ENCODE peak calls at places on chromosome 15, in nine cellular contexts. B, U, W, T, X, A, R, Q and M are unnamed samples.

GRCh38 chr15:41001524-41001923 is 48.3 kb downstream of the CHAC1 start:
- DNase-seq in W (no peak), X (no peak), U (no peak), R (no peak), A (no peak), Q (peak), T (no peak), B (no peak), M (no peak)

GRCh38 chr15:48413304-48413703 is 82.1 kb downstream of the DUT start:
- DNase-seq in B (no peak), T (no peak), U (no peak), X (no peak), Q (no peak), W (no peak), A (peak), R (peak), M (no peak)

GRCh38 chr15:67110958-67111864 is 45.8 kb downstream of the SMAD3 start:
- DNase-seq in U (no peak), X (no peak), B (no peak), R (no peak), Q (no peak), T (no peak), W (no peak), A (peak), M (no peak)

GRCh38 chr15:68618339-68619302 is 39.8 kb downstream of the CORO2B start:
- DNase-seq in Q (no peak), T (no peak), X (no peak), B (no peak), W (no peak), A (peak), R (no peak), U (no peak), M (no peak)

GRCh38 chr15:96053039-96054021 is 277.2 kb upstream of the NR2F2 start:
- DNase-seq in U (no peak), R (peak), A (no peak), W (no peak), Q (peak), B (no peak), X (peak), T (peak), M (no peak)

GRCh38 chr15:47987908-47988532 is 132.8 kb upstream of the SLC24A5 start:
- DNase-seq in Q (no peak), U (no peak), B (no peak), T (no peak), W (peak), A (peak), X (peak), R (peak), M (no peak)

GRCh38 chr15:86493884-86494283 is 414.2 kb downstream of the AGBL1 start:
- DNase-seq in Q (no peak), W (no peak), A (no peak), R (no peak), U (no peak), X (no peak), B (no peak), T (no peak), M (no peak)

GRCh38 chr15:89654847-89655805 is at the start of gene KIF7:
- DNase-seq in T (peak), B (no peak), A (peak), X (peak), Q (no peak), R (peak), W (no peak), U (no peak), M (no peak)

GRCh38 chr15:48823237-48823636 is 12.4 kb upstream of the CEP152 start:
- DNase-seq in X (no peak), R (no peak), W (no peak), T (no peak), Q (no peak), A (peak), B (no peak), U (no peak), M (no peak)

GRCh38 chr15:41438206-41438605 is 21.3 kb downstream of the RTF1 start:
- DNase-seq in Q (no peak), B (no peak), R (no peak), T (no peak), X (no peak), W (no peak), A (no peak), U (peak), M (no peak)

GRCh38 chr15:44038801-44039200 is 156.3 kb downstream of the FRMD5 start:
- DNase-seq in T (peak), R (peak), Q (no peak), B (no peak), X (peak), A (no peak), W (no peak), U (no peak), M (no peak)

GRCh38 chr15:66679657-66680108 is 22.4 kb upstream of the SMAD6 start:
- DNase-seq in T (peak), W (no peak), A (no peak), X (no peak), R (peak), B (no peak), U (no peak), Q (no peak), M (no peak)

GRCh38 chr15:75361989-75362641 is 6.3 kb downstream of the MAN2C1 start:
- DNase-seq in R (no peak), X (no peak), W (no peak), B (no peak), T (no peak), A (no peak), U (no peak), Q (no peak), M (peak)

GRCh38 chr15:80849308-80849707 is 70.1 kb downstream of the CEMIP start:
- DNase-seq in X (peak), T (no peak), Q (no peak), B (no peak), R (peak), U (no peak), W (peak), A (peak), M (no peak)

GRCh38 chr15:83449250-83449671 is 2.1 kb downstream of the SH3GL3 start:
- DNase-seq in R (no peak), A (no peak), B (no peak), X (no peak), U (no peak), W (no peak), T (no peak), Q (no peak), M (no peak)

GRCh38 chr15:49215768-49216739 is 46.0 kb downstream of the GALK2 start:
- DNase-seq in R (no peak), Q (peak), B (no peak), A (no peak), U (no peak), W (no peak), X (peak), T (no peak), M (no peak)

GRCh38 chr15:68352401-68353062 is 75.0 kb downstream of the FEM1B start:
- DNase-seq in Q (peak), W (peak), U (peak), X (no peak), R (peak), B (no peak), A (peak), T (no peak), M (no peak)

GRCh38 chr15:68407141-68407885 is 24.6 kb downstream of the ITGA11 start:
- DNase-seq in U (peak), W (no peak), X (no peak), B (no peak), A (peak), R (peak), T (no peak), Q (no peak), M (peak)

GRCh38 chr15:85742186-85742751 is 52.5 kb downstream of the KLHL25 start:
- DNase-seq in T (peak), R (peak), Q (no peak), U (no peak), A (peak), X (no peak), W (no peak), B (no peak), M (no peak)

GRCh38 chr15:80411788-80412288 is 7.7 kb downstream of the ARNT2 start:
- DNase-seq in T (no peak), R (no peak), X (no peak), U (no peak), Q (no peak), A (no peak), W (no peak), B (no peak), M (no peak)

GRCh38 chr15:65077981-65078352 is 1.4 kb downstream of the KBTBD13 start:
- DNase-seq in B (peak), U (peak), X (peak), W (no peak), Q (peak), A (peak), R (no peak), T (peak), M (no peak)

GRCh38 chr15:78077860-78078187 is 313 bp upstream of the TBC1D2B start:
- DNase-seq in U (no peak), A (no peak), W (no peak), R (peak), X (no peak), B (no peak), Q (peak), T (no peak), M (no peak)

GRCh38 chr15:78079296-78080087 is 2.0 kb upstream of the TBC1D2B start:
- DNase-seq in R (no peak), T (no peak), B (no peak), Q (peak), U (peak), W (no peak), A (no peak), X (no peak), M (no peak)

GRCh38 chr15:78075490-78076230 is 1.9 kb downstream of the TBC1D2B start:
- DNase-seq in R (peak), A (peak), Q (peak), X (peak), U (peak), T (peak), B (no peak), W (no peak), M (no peak)

GRCh38 chr15:78077053-78077859 is at the start of gene TBC1D2B:
- DNase-seq in X (peak), R (peak), U (peak), Q (peak), T (peak), W (no peak), A (peak), B (peak), M (peak)

GRCh38 chr15:78076231-78077052 is 1.1 kb downstream of the TBC1D2B start:
- DNase-seq in R (peak), X (no peak), U (no peak), W (no peak), A (peak), Q (no peak), B (no peak), T (peak), M (no peak)
- TF ChIP-seq CTCF in R (peak), X (peak), U (no peak), W (peak), A (peak), Q (no peak), B (no peak), T (no peak), M (no peak)

GRCh38 chr15:81880833-81881232 is 165.0 kb downstream of the MEX3B start:
- DNase-seq in Q (no peak), T (no peak), W (no peak), B (no peak), R (peak), A (no peak), X (no peak), U (no peak), M (no peak)

GRCh38 chr15:81880314-81880713 is 165.5 kb downstream of the MEX3B start:
- DNase-seq in W (no peak), B (no peak), X (no peak), R (no peak), Q (no peak), T (no peak), U (no peak), A (no peak), M (no peak)

GRCh38 chr15:81877533-81878227 is 168.1 kb downstream of the MEX3B start:
- DNase-seq in X (no peak), U (no peak), R (no peak), A (no peak), Q (no peak), W (no peak), B (no peak), T (no peak), M (no peak)
- TF ChIP-seq CTCF in X (no peak), U (no peak), R (no peak), A (no peak), Q (no peak), W (no peak), B (no peak), T (no peak), M (no peak)

DNA sequence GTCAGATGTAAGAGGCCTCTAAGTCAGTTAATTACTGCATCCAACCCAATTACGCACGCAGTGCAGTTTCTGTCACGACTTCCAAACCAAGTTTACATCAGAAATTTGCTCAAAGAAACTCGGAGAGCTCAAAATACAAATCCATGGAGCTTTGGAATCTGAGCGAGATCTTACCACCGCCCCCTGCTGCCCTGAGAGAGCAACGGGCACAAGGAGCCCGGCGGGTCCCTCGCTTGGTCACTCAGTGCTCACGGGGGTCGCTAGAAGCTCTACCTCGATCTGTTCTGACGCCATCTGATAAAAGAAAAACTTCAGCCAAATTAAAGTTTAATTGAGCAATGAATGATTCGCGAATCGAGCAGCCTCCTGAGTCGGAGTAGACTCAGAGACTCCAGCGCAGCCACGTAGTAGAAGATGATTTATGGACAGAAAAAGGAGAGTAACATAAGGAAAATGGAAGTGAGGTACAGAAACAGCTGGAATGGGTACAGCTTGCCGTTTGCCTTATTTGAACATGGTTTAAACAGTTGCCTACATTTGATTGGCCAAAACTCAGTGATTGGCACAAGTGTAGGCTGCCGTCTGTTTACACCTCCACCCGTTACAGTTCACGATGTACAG is 232.7 kb upstream of the ATP10A start:
- DNase-seq in R (no peak), W (no peak), A (no peak), X (no peak), Q (no peak), B (no peak), T (peak), U (no peak), M (no peak)
- TF ChIP-seq CTCF in R (no peak), W (peak), A (peak), X (no peak), Q (no peak), B (no peak), T (peak), U (peak), M (peak)

DNA sequence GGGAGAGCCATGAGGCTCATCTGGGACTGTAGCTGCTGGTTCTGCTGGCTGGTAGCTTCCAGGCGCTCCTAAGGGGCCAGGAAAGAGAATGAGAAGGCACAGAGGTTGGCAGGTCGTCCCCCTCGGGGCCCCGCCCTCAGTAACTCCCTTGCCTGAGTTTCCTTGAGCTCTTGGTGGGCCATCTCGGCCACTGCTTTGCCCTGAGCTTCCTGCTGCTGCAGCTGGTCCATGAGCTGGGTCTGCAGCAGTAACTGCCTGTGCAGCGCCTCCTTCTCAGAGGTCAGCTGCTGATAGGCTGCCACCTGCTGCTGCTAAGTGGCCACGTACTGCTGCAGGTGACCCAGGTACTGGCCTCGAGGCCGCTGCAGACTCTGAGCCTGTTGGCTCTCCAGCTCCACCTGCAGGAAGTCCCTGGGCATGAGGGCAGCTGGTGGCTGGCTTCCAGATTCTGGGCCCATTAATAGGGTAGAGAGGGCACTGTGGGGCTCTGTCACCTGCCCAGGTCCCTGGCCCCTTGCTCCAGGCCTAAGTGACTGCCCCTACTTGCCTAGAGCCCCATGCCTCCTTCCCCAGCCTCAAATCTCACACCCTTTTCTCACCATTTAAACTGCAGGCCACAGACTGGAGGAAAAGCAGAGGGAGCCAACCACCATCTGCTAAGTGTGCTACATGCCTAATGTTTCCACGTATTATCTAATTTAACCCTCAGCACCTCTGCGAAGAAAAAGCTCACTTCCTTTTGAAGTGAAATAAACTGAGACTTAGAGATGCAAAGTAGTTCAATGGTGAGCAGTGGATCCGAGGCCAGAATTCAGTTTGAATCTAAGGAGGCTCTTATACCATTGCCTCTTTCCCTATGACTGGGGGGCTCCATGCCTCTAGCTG is 10.8 kb upstream of the VPS33B start:
- DNase-seq in B (peak), Q (peak), T (peak), W (no peak), A (no peak), R (no peak), U (no peak), X (peak), M (no peak)
- TF ChIP-seq CTCF in B (peak), Q (peak), T (peak), W (peak), A (peak), R (peak), U (peak), X (peak), M (peak)

DNA sequence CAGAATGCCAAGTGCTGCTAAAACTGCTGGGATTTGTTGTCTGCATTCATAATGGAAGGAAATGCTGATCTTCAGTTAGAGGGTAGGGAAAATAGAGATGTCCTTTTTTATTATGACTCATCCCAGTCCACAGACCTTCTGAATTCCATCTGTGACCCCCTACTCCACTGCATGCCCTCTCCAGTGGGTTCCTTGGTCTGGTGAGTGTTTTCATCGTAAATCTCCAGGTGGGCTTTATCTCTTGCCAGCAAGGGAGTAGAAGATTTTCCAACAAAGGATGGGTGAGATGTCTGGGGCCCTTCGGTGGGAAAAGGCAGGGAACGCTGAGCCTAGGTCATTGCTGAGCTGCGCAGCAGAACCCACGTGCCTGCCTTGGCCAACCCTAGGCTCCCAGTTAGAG is 28.0 kb downstream of the CRABP1 start:
- DNase-seq in X (no peak), U (no peak), Q (no peak), R (no peak), A (no peak), W (no peak), B (no peak), T (no peak), M (no peak)
- TF ChIP-seq CTCF in X (no peak), U (no peak), Q (no peak), R (no peak), A (no peak), W (no peak), B (no peak), T (no peak), M (no peak)

DNA sequence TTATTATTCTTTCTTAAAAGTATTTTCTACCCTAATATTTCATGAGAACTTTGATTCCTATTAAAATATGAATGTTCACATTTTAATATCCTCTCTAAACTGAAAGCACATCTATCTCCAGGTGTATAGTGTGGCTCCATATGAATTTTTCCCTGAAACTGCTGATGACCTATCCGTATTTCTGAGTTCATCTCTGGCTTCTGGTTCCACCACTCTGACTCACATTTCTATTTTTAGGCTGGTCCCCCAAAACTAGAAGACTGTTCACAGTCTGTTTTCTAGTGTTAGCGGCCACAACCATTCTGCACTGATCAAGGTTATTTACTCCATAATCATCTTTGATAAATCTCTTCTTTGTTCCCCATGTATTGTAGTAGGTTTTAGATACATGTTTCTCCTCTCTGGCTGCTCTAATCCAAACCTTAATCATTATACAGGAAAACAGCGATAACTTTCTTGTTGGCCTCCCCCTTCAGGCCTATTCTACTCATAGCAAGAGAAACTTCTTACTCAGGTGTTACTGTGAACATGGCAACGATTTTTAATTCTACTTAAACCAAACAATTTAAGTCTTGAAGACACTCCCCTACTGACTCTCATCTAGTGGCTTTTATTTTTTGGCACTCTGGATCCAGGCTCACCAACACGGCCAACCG is 12.8 kb downstream of the ADPGK start:
- DNase-seq in Q (no peak), B (no peak), T (no peak), X (no peak), U (no peak), W (no peak), A (no peak), R (no peak), M (no peak)
- TF ChIP-seq CTCF in Q (no peak), B (no peak), T (no peak), X (no peak), U (no peak), W (no peak), A (peak), R (peak), M (peak)

GRCh38 chr15:92425578-92426225 is 32.0 kb downstream of the ST8SIA2 start:
- DNase-seq in R (no peak), U (no peak), W (no peak), B (no peak), Q (no peak), T (no peak), A (no peak), X (no peak), M (no peak)
- TF ChIP-seq CTCF in R (no peak), U (no peak), W (no peak), B (no peak), Q (no peak), T (no peak), A (no peak), X (no peak), M (no peak)

GRCh38 chr15:31892513-31892912 is 137.8 kb upstream of the CHRNA7 start:
- DNase-seq in R (no peak), A (no peak), Q (no peak), W (no peak), U (no peak), B (no peak), T (no peak), X (no peak), M (no peak)

GRCh38 chr15:31887246-31887645 is 143.1 kb upstream of the CHRNA7 start:
- DNase-seq in Q (no peak), B (no peak), U (no peak), A (no peak), W (no peak), R (no peak), X (no peak), T (peak), M (no peak)
- TF ChIP-seq CTCF in Q (no peak), B (no peak), U (no peak), A (no peak), W (no peak), R (no peak), X (no peak), T (no peak), M (no peak)

GRCh38 chr15:98648654-98649537 is 557 bp downstream of the IGF1R start:
- DNase-seq in R (peak), A (peak), Q (peak), B (peak), X (peak), T (peak), W (no peak), U (peak), M (no peak)
- TF ChIP-seq CTCF in R (no peak), A (no peak), Q (no peak), B (no peak), X (no peak), T (no peak), W (no peak), U (no peak), M (no peak)